ENCODE peak calls at places on chromosomes 6 and 20, in six cellular contexts. L is AG04450, K is glutamatergic neuron, G is NCI-H146, U is A549, X is AG10803. H is an unnamed sample.

GRCh38 chr20:38926934-38927616 is 858 bp downstream of the FAM83D start:
- DNase-seq in L (no peak), K (no peak), G (peak; percentile 52), U (no peak), X (peak; percentile 33), H (no peak)

GRCh38 chr6:140586426-140587061 is 1212.1 kb upstream of the CITED2 start:
- DNase-seq in L (no peak), K (no peak), G (peak; percentile 13), U (no peak), X (no peak), H (no peak)

GRCh38 chr6:12766365-12766764 is 49.8 kb downstream of the PHACTR1 start:
- DNase-seq in L (no peak), K (no peak), G (no peak), U (no peak), X (no peak), H (no peak)

GRCh38 chr20:5181955-5182354 is 55.1 kb downstream of the CDS2 start:
- DNase-seq in L (peak; percentile 43), K (no peak), G (no peak), U (no peak), X (peak; percentile 53), H (no peak)

GRCh38 chr6:7580927-7581618 is 8.9 kb upstream of the SNRNP48 start:
- DNase-seq in L (no peak), K (no peak), G (no peak), U (peak; percentile 5), X (no peak), H (no peak)

GRCh38 chr20:48129319-48129973 is 344.2 kb upstream of the SULF2 start:
- DNase-seq in L (no peak), K (no peak), G (no peak), U (no peak), X (peak; percentile 80), H (no peak)

GRCh38 chr20:46571418-46571817 is 21.0 kb upstream of the OCSTAMP start:
- DNase-seq in L (no peak), K (no peak), G (no peak), U (no peak), X (no peak), H (no peak)

GRCh38 chr6:98927534-98927933 is 20.2 kb downstream of the FBXL4 start:
- DNase-seq in L (no peak), K (no peak), G (no peak), U (no peak), X (no peak), H (no peak)

GRCh38 chr6:148776321-148776966 is 29.6 kb downstream of the UST start:
- DNase-seq in L (peak; percentile 39), K (no peak), G (no peak), U (peak; percentile 26), X (peak; percentile 89), H (no peak)

GRCh38 chr6:135850882-135851281 is 619 bp upstream of the PDE7B start:
- DNase-seq in L (no peak), K (no peak), G (no peak), U (peak; percentile 24), X (no peak), H (no peak)

GRCh38 chr6:33392168-33392947 is 735 bp downstream of the KIFC1 start:
- DNase-seq in L (no peak), K (no peak), G (no peak), U (no peak), X (no peak), H (no peak)

GRCh38 chr20:4369798-4370124 is 351.9 kb upstream of the PRND start:
- DNase-seq in L (no peak), K (no peak), G (no peak), U (no peak), X (no peak), H (no peak)

GRCh38 chr20:24950128-24950835 is 1.2 kb downstream of the CST7 start:
- DNase-seq in L (no peak), K (no peak), G (no peak), U (no peak), X (no peak), H (no peak)

GRCh38 chr6:87794922-87795885 is 93.2 kb upstream of the AKIRIN2 start:
- DNase-seq in L (no peak), K (no peak), G (no peak), U (no peak), X (no peak), H (no peak)

GRCh38 chr6:36358235-36358915 is 21.7 kb upstream of the BNIP5 start:
- DNase-seq in L (no peak), K (no peak), G (no peak), U (no peak), X (no peak), H (no peak)

GRCh38 chr20:39378781-39379180 is 416.6 kb downstream of the DHX35 start:
- DNase-seq in L (no peak), K (no peak), G (no peak), U (no peak), X (no peak), H (no peak)

GRCh38 chr6:33418690-33419291 is 884 bp upstream of the CUTA start:
- DNase-seq in L (no peak), K (no peak), G (peak; percentile 40), U (no peak), X (no peak), H (no peak)

GRCh38 chr20:58306421-58307261 is 2.9 kb upstream of the RAB22A start:
- DNase-seq in L (peak; percentile 21), K (no peak), G (no peak), U (peak; percentile 10), X (peak; percentile 9), H (no peak)

GRCh38 chr6:148509152-148509571 is 166.5 kb downstream of the SASH1 start:
- DNase-seq in L (no peak), K (no peak), G (no peak), U (no peak), X (peak; percentile 55), H (no peak)

GRCh38 chr6:38570750-38571149 is 69.0 kb downstream of the BTBD9 start:
- DNase-seq in L (no peak), K (no peak), G (no peak), U (no peak), X (peak; percentile 26), H (no peak)

GRCh38 chr6:139016337-139017213 is 12.0 kb upstream of the ABRACL start:
- DNase-seq in L (no peak), K (no peak), G (no peak), U (no peak), X (no peak), H (no peak)

GRCh38 chr6:139590206-139590605 is 215.8 kb upstream of the CITED2 start:
- DNase-seq in L (no peak), K (no peak), G (peak; percentile 77), U (no peak), X (no peak), H (no peak)

GRCh38 chr6:134196568-134197301 is 121.2 kb downstream of the SGK1 start:
- DNase-seq in L (no peak), K (no peak), G (no peak), U (no peak), X (no peak), H (no peak)

GRCh38 chr6:45305546-45305945 is 22.6 kb upstream of the RUNX2 start:
- DNase-seq in L (no peak), K (no peak), G (no peak), U (no peak), X (no peak), H (no peak)

GRCh38 chr6:170160031-170160627 is 130.7 kb downstream of the DLL1 start:
- DNase-seq in L (no peak), K (no peak), G (no peak), U (no peak), X (no peak), H (no peak)

GRCh38 chr6:122059918-122060317 is 339.5 kb upstream of the HSF2 start:
- DNase-seq in L (no peak), K (no peak), G (no peak), U (no peak), X (no peak), H (no peak)

GRCh38 chr20:1816384-1817381 is 78.5 kb upstream of the SIRPA start:
- DNase-seq in L (no peak), K (no peak), G (no peak), U (no peak), X (peak; percentile 98), H (no peak)

GRCh38 chr6:135008072-135008940 is 46.3 kb downstream of the HBS1L start:
- DNase-seq in L (no peak), K (no peak), G (no peak), U (no peak), X (no peak), H (no peak)

GRCh38 chr20:45044601-45045000 is 56.3 kb downstream of the KCNS1 start:
- DNase-seq in L (no peak), K (no peak), G (no peak), U (no peak), X (no peak), H (no peak)

GRCh38 chr20:34215711-34216381 is 25.4 kb upstream of the ASIP start:
- DNase-seq in L (peak; percentile 16), K (peak; percentile 85), G (peak; percentile 91), U (peak; percentile 54), X (peak; percentile 57), H (peak; percentile 85)

GRCh38 chr6:78324213-78324612 is 543.1 kb upstream of the IRAK1BP1 start:
- DNase-seq in L (no peak), K (no peak), G (no peak), U (no peak), X (no peak), H (no peak)

GRCh38 chr20:58463231-58463630 is 52.0 kb downstream of the APCDD1L start:
- DNase-seq in L (no peak), K (no peak), G (no peak), U (no peak), X (no peak), H (no peak)

H was measured in nephron progenitor cell.